ENCODE peak calls at places on chromosomes 5 and 9, in ten cellular contexts. One of them, this sample, is unnamed.

GRCh38 chr5:58717303-58718012 is 134.6 kb downstream of the RAB3C start:
- DNase-seq in Peyer's patch: no peak
- DNase-seq in stimulated activated CD8-positive, alpha-beta memory T cell treated with anti-CD3 and anti-CD28 coated beads, Interleukin-4, amount 100 ng/mL, for 48 hours: no peak
- DNase-seq in T follicular helper cell: no peak
- DNase-seq in A172: no peak
- DNase-seq in epithelial cell of esophagus: no peak
- DNase-seq in T-helper 2 cell: no peak
- DNase-seq in midbrain: no peak
- DNase-seq in CD4-positive, alpha-beta T cell: no peak
- DNase-seq in prostate gland: no peak
- DNase-seq in this sample: no peak

GRCh38 chr9:136958898-136959850 is 7.1 kb downstream of the LCN12 start:
- DNase-seq in Peyer's patch: no peak
- DNase-seq in T-helper 2 cell: no peak
- DNase-seq in CD4-positive, alpha-beta T cell: no peak
- DNase-seq in epithelial cell of esophagus: no peak
- DNase-seq in stimulated activated CD8-positive, alpha-beta memory T cell treated with anti-CD3 and anti-CD28 coated beads, Interleukin-4, amount 100 ng/mL, for 48 hours: no peak
- DNase-seq in A172: no peak
- DNase-seq in midbrain: no peak
- DNase-seq in prostate gland: no peak
- DNase-seq in T follicular helper cell: no peak
- DNase-seq in this sample: no peak

GRCh38 chr9:88835038-88835466 is 156.2 kb upstream of the S1PR3 start:
- DNase-seq in prostate gland: no peak
- DNase-seq in stimulated activated CD8-positive, alpha-beta memory T cell treated with anti-CD3 and anti-CD28 coated beads, Interleukin-4, amount 100 ng/mL, for 48 hours: no peak
- DNase-seq in CD4-positive, alpha-beta T cell: no peak
- DNase-seq in A172: peak; percentile 68
- DNase-seq in T-helper 2 cell: no peak
- DNase-seq in Peyer's patch: no peak
- DNase-seq in midbrain: no peak
- DNase-seq in T follicular helper cell: no peak
- DNase-seq in epithelial cell of esophagus: no peak
- DNase-seq in this sample: no peak

GRCh38 chr5:36462295-36463021 is 143.9 kb upstream of the SLC1A3 start:
- DNase-seq in midbrain: no peak
- DNase-seq in T follicular helper cell: no peak
- DNase-seq in A172: peak; percentile 63
- DNase-seq in stimulated activated CD8-positive, alpha-beta memory T cell treated with anti-CD3 and anti-CD28 coated beads, Interleukin-4, amount 100 ng/mL, for 48 hours: no peak
- DNase-seq in epithelial cell of esophagus: peak; percentile 79
- DNase-seq in T-helper 2 cell: no peak
- DNase-seq in CD4-positive, alpha-beta T cell: no peak
- DNase-seq in prostate gland: no peak
- DNase-seq in Peyer's patch: no peak
- DNase-seq in this sample: no peak

GRCh38 chr5:82808960-82809359 is 268.2 kb downstream of the TMEM167A start:
- DNase-seq in T-helper 2 cell: no peak
- DNase-seq in CD4-positive, alpha-beta T cell: no peak
- DNase-seq in midbrain: no peak
- DNase-seq in stimulated activated CD8-positive, alpha-beta memory T cell treated with anti-CD3 and anti-CD28 coated beads, Interleukin-4, amount 100 ng/mL, for 48 hours: no peak
- DNase-seq in T follicular helper cell: no peak
- DNase-seq in Peyer's patch: no peak
- DNase-seq in epithelial cell of esophagus: no peak
- DNase-seq in A172: no peak
- DNase-seq in prostate gland: no peak
- DNase-seq in this sample: no peak

GRCh38 chr5:42715791-42716190 is 40.8 kb upstream of the CCDC152 start:
- DNase-seq in T follicular helper cell: no peak
- DNase-seq in prostate gland: no peak
- DNase-seq in A172: peak; percentile 76
- DNase-seq in CD4-positive, alpha-beta T cell: no peak
- DNase-seq in stimulated activated CD8-positive, alpha-beta memory T cell treated with anti-CD3 and anti-CD28 coated beads, Interleukin-4, amount 100 ng/mL, for 48 hours: no peak
- DNase-seq in epithelial cell of esophagus: no peak
- DNase-seq in midbrain: no peak
- DNase-seq in Peyer's patch: no peak
- DNase-seq in T-helper 2 cell: no peak
- DNase-seq in this sample: no peak

GRCh38 chr9:36141288-36141687 is 4.8 kb downstream of the GLIPR2 start:
- DNase-seq in stimulated activated CD8-positive, alpha-beta memory T cell treated with anti-CD3 and anti-CD28 coated beads, Interleukin-4, amount 100 ng/mL, for 48 hours: no peak
- DNase-seq in CD4-positive, alpha-beta T cell: no peak
- DNase-seq in T follicular helper cell: no peak
- DNase-seq in Peyer's patch: no peak
- DNase-seq in A172: peak; percentile 21
- DNase-seq in prostate gland: peak; percentile 55
- DNase-seq in epithelial cell of esophagus: peak; percentile 65
- DNase-seq in midbrain: no peak
- DNase-seq in T-helper 2 cell: no peak
- DNase-seq in this sample: no peak

GRCh38 chr5:102795546-102795945 is 40.4 kb downstream of the PAM start:
- DNase-seq in A172: no peak
- DNase-seq in T follicular helper cell: no peak
- DNase-seq in T-helper 2 cell: no peak
- DNase-seq in midbrain: no peak
- DNase-seq in prostate gland: no peak
- DNase-seq in epithelial cell of esophagus: no peak
- DNase-seq in stimulated activated CD8-positive, alpha-beta memory T cell treated with anti-CD3 and anti-CD28 coated beads, Interleukin-4, amount 100 ng/mL, for 48 hours: no peak
- DNase-seq in Peyer's patch: no peak
- DNase-seq in CD4-positive, alpha-beta T cell: no peak
- DNase-seq in this sample: no peak

GRCh38 chr5:138339086-138339456 is 1.0 kb downstream of the FAM53C start:
- DNase-seq in T-helper 2 cell: no peak
- DNase-seq in stimulated activated CD8-positive, alpha-beta memory T cell treated with anti-CD3 and anti-CD28 coated beads, Interleukin-4, amount 100 ng/mL, for 48 hours: no peak
- DNase-seq in midbrain: peak; percentile 33
- DNase-seq in CD4-positive, alpha-beta T cell: no peak
- DNase-seq in A172: no peak
- DNase-seq in T follicular helper cell: no peak
- DNase-seq in Peyer's patch: no peak
- DNase-seq in epithelial cell of esophagus: peak; percentile 36
- DNase-seq in prostate gland: peak; percentile 38
- DNase-seq in this sample: peak; percentile 35

GRCh38 chr9:36592801-36593583 is 20.3 kb downstream of the MELK start:
- DNase-seq in T-helper 2 cell: no peak
- DNase-seq in midbrain: no peak
- DNase-seq in prostate gland: no peak
- DNase-seq in A172: no peak
- DNase-seq in T follicular helper cell: no peak
- DNase-seq in epithelial cell of esophagus: no peak
- DNase-seq in Peyer's patch: no peak
- DNase-seq in CD4-positive, alpha-beta T cell: no peak
- DNase-seq in stimulated activated CD8-positive, alpha-beta memory T cell treated with anti-CD3 and anti-CD28 coated beads, Interleukin-4, amount 100 ng/mL, for 48 hours: no peak
- DNase-seq in this sample: no peak

GRCh38 chr9:127599550-127599891 is 12.6 kb upstream of the STXBP1 start:
- DNase-seq in epithelial cell of esophagus: no peak
- DNase-seq in midbrain: no peak
- DNase-seq in Peyer's patch: no peak
- DNase-seq in stimulated activated CD8-positive, alpha-beta memory T cell treated with anti-CD3 and anti-CD28 coated beads, Interleukin-4, amount 100 ng/mL, for 48 hours: no peak
- DNase-seq in T follicular helper cell: no peak
- DNase-seq in T-helper 2 cell: no peak
- DNase-seq in prostate gland: no peak
- DNase-seq in CD4-positive, alpha-beta T cell: no peak
- DNase-seq in A172: no peak
- DNase-seq in this sample: no peak

GRCh38 chr5:10637944-10638343 is 74.1 kb downstream of the ANKRD33B start:
- DNase-seq in T-helper 2 cell: no peak
- DNase-seq in midbrain: no peak
- DNase-seq in stimulated activated CD8-positive, alpha-beta memory T cell treated with anti-CD3 and anti-CD28 coated beads, Interleukin-4, amount 100 ng/mL, for 48 hours: no peak
- DNase-seq in Peyer's patch: no peak
- DNase-seq in T follicular helper cell: no peak
- DNase-seq in epithelial cell of esophagus: no peak
- DNase-seq in CD4-positive, alpha-beta T cell: no peak
- DNase-seq in A172: no peak
- DNase-seq in prostate gland: no peak
- DNase-seq in this sample: no peak

GRCh38 chr9:1077616-1078015 is 27.5 kb downstream of the DMRT2 start:
- DNase-seq in CD4-positive, alpha-beta T cell: no peak
- DNase-seq in epithelial cell of esophagus: no peak
- DNase-seq in midbrain: no peak
- DNase-seq in T follicular helper cell: no peak
- DNase-seq in A172: no peak
- DNase-seq in Peyer's patch: no peak
- DNase-seq in prostate gland: no peak
- DNase-seq in stimulated activated CD8-positive, alpha-beta memory T cell treated with anti-CD3 and anti-CD28 coated beads, Interleukin-4, amount 100 ng/mL, for 48 hours: no peak
- DNase-seq in T-helper 2 cell: no peak
- DNase-seq in this sample: no peak

GRCh38 chr5:20972419-20972925 is 984.5 kb upstream of the CDH18 start:
- DNase-seq in T follicular helper cell: no peak
- DNase-seq in epithelial cell of esophagus: peak; percentile 86
- DNase-seq in A172: peak; percentile 86
- DNase-seq in CD4-positive, alpha-beta T cell: no peak
- DNase-seq in midbrain: peak; percentile 52
- DNase-seq in T-helper 2 cell: no peak
- DNase-seq in stimulated activated CD8-positive, alpha-beta memory T cell treated with anti-CD3 and anti-CD28 coated beads, Interleukin-4, amount 100 ng/mL, for 48 hours: no peak
- DNase-seq in Peyer's patch: peak; percentile 17
- DNase-seq in prostate gland: no peak
- DNase-seq in this sample: no peak

GRCh38 chr5:88207575-88207974 is 61.1 kb downstream of the TMEM161B start:
- DNase-seq in stimulated activated CD8-positive, alpha-beta memory T cell treated with anti-CD3 and anti-CD28 coated beads, Interleukin-4, amount 100 ng/mL, for 48 hours: no peak
- DNase-seq in A172: no peak
- DNase-seq in T follicular helper cell: no peak
- DNase-seq in midbrain: no peak
- DNase-seq in T-helper 2 cell: no peak
- DNase-seq in prostate gland: no peak
- DNase-seq in epithelial cell of esophagus: no peak
- DNase-seq in Peyer's patch: no peak
- DNase-seq in CD4-positive, alpha-beta T cell: no peak
- DNase-seq in this sample: no peak

GRCh38 chr5:174082286-174082685 is 36.8 kb downstream of the NSG2 start:
- DNase-seq in stimulated activated CD8-positive, alpha-beta memory T cell treated with anti-CD3 and anti-CD28 coated beads, Interleukin-4, amount 100 ng/mL, for 48 hours: no peak
- DNase-seq in A172: peak; percentile 29
- DNase-seq in epithelial cell of esophagus: peak; percentile 6
- DNase-seq in Peyer's patch: no peak
- DNase-seq in CD4-positive, alpha-beta T cell: no peak
- DNase-seq in midbrain: no peak
- DNase-seq in prostate gland: no peak
- DNase-seq in T-helper 2 cell: no peak
- DNase-seq in T follicular helper cell: no peak
- DNase-seq in this sample: no peak

GRCh38 chr5:160375166-160375565 is 4.7 kb upstream of the C1QTNF2 start:
- DNase-seq in stimulated activated CD8-positive, alpha-beta memory T cell treated with anti-CD3 and anti-CD28 coated beads, Interleukin-4, amount 100 ng/mL, for 48 hours: no peak
- DNase-seq in epithelial cell of esophagus: no peak
- DNase-seq in T-helper 2 cell: no peak
- DNase-seq in Peyer's patch: no peak
- DNase-seq in prostate gland: no peak
- DNase-seq in A172: no peak
- DNase-seq in CD4-positive, alpha-beta T cell: no peak
- DNase-seq in T follicular helper cell: no peak
- DNase-seq in midbrain: no peak
- DNase-seq in this sample: no peak

This sample was measured in stomach.